ENCODE peak calls at places on chromosome X, in four cellular contexts. O is ACHN, T is amygdala, C is aorta. M is an unnamed sample.

GRCh38 chrX:68490644-68491043 is 8.2 kb upstream of the YIPF6 start:
- DNase-seq in O (peak), T (no peak), C (no peak), M (no peak)

GRCh38 chrX:37409278-37409677 is 60.1 kb downstream of the PRRG1 start:
- DNase-seq in O (no peak), T (no peak), C (no peak), M (no peak)

GRCh38 chrX:150099316-150099715 is 161.0 kb upstream of the EOLA2 start:
- DNase-seq in O (no peak), T (no peak), C (no peak), M (no peak)

GRCh38 chrX:105460366-105460765 is 239.9 kb upstream of the TEX13A start:
- DNase-seq in O (no peak), T (no peak), C (no peak), M (no peak)

GRCh38 chrX:8364369-8365141 is 100.1 kb upstream of the VCX3B start:
- DNase-seq in O (peak), T (no peak), C (no peak), M (no peak)

GRCh38 chrX:12013220-12013619 is 125.1 kb upstream of the FRMPD4 start:
- DNase-seq in O (peak), T (no peak), C (no peak), M (no peak)

GRCh38 chrX:110563276-110563675 is 204.6 kb downstream of the RTL9 start:
- DNase-seq in O (no peak), T (no peak), C (no peak), M (no peak)

GRCh38 chrX:155886409-155886808 is 5.3 kb downstream of the VAMP7 start:
- DNase-seq in O (no peak), T (no peak), C (no peak), M (no peak)

GRCh38 chrX:154412468-154412867 is 1.1 kb downstream of the TAFAZZIN start:
- DNase-seq in O (no peak), T (no peak), C (no peak), M (no peak)

GRCh38 chrX:23980063-23980462 is 46.9 kb downstream of the KLHL15 start:
- DNase-seq in O (no peak), T (no peak), C (no peak), M (no peak)

GRCh38 chrX:19344661-19345060 is 934 bp downstream of the PDHA1 start:
- DNase-seq in O (no peak), T (no peak), C (no peak), M (no peak)

GRCh38 chrX:10677490-10677889 is 57.1 kb upstream of the MID1 start:
- DNase-seq in O (no peak), T (no peak), C (no peak), M (no peak)

GRCh38 chrX:100819534-100819836 is 706 bp upstream of the CSTF2 start:
- DNase-seq in O (no peak), T (no peak), C (no peak), M (peak)

GRCh38 chrX:72125331-72126047 is 6.2 kb downstream of the RTL5 start:
- DNase-seq in O (no peak), T (no peak), C (no peak), M (no peak)

GRCh38 chrX:11137543-11138139 is 26.5 kb downstream of the HCCS start:
- DNase-seq in O (peak), T (no peak), C (no peak), M (no peak)

GRCh38 chrX:150770623-150771022 is 77.4 kb downstream of the MTMR1 start:
- DNase-seq in O (no peak), T (no peak), C (no peak), M (no peak)

GRCh38 chrX:118216488-118216887 is 99.9 kb upstream of the KLHL13 start:
- DNase-seq in O (peak), T (no peak), C (no peak), M (no peak)

GRCh38 chrX:129523076-129524055 is at the start of gene SMARCA1:
- DNase-seq in O (peak), T (no peak), C (peak), M (peak)

GRCh38 chrX:9188117-9188516 is 154.2 kb upstream of the FAM9B start:
- DNase-seq in O (no peak), T (no peak), C (no peak), M (no peak)

GRCh38 chrX:118239471-118239870 is 106.4 kb upstream of the WDR44 start:
- DNase-seq in O (no peak), T (no peak), C (no peak), M (no peak)

GRCh38 chrX:130125090-130125489 is 14.8 kb upstream of the ELF4 start:
- DNase-seq in O (no peak), T (no peak), C (no peak), M (peak)

GRCh38 chrX:100874240-100874798 is at the start of gene NOX1:
- DNase-seq in O (no peak), T (no peak), C (no peak), M (no peak)

GRCh38 chrX:43139645-43140044 is 361.7 kb upstream of the PPP1R2C start:
- DNase-seq in O (no peak), T (no peak), C (no peak), M (no peak)

GRCh38 chrX:134388161-134389109 is 71.5 kb upstream of the HPRT1 start:
- DNase-seq in O (peak), T (no peak), C (no peak), M (no peak)